ENCODE peak calls at places on chromosomes 5 and 9, in nine cellular contexts. A is heart left ventricle; N is AG09319; K is OCI-LY7; M is thyroid gland; J is activated gamma-delta T cell; O is AG08395; V is GM04504; R is activated CD8-positive, alpha-beta memory T cell treated with anti-CD3 and anti-CD28 coated beads for 48 hours. Y is an unnamed sample.

GRCh38 chr5:39437469-39437868 is 12.7 kb upstream of the DAB2 start:
- DNase-seq in A (no peak), N (no peak), K (no peak), M (no peak), J (no peak), O (no peak), V (no peak), R (no peak), Y (no peak)

GRCh38 chr5:28286566-28286965 is 1248.2 kb upstream of the CDH9 start:
- DNase-seq in A (no peak), N (no peak), K (no peak), M (no peak), J (no peak), O (no peak), V (no peak), R (no peak), Y (no peak)

GRCh38 chr9:99140685-99141314 is 35.9 kb downstream of the TGFBR1 start:
- DNase-seq in A (peak), N (peak), K (peak), M (peak), J (no peak), O (peak), V (peak), R (no peak), Y (peak)

GRCh38 chr9:72440383-72440782 is 75.4 kb upstream of the ZFAND5 start:
- DNase-seq in A (no peak), N (no peak), K (no peak), M (no peak), J (no peak), O (no peak), V (no peak), R (no peak), Y (no peak)

GRCh38 chr9:81390802-81391456 is 298.4 kb downstream of the TLE1 start:
- DNase-seq in A (no peak), N (no peak), K (no peak), M (no peak), J (no peak), O (no peak), V (no peak), R (no peak), Y (no peak)

GRCh38 chr9:112894031-112894430 is 3.4 kb upstream of the SLC46A2 start:
- DNase-seq in A (no peak), N (no peak), K (no peak), M (no peak), J (no peak), O (peak), V (no peak), R (no peak), Y (peak)

GRCh38 chr9:126671983-126672382 is 58.3 kb downstream of the LMX1B start:
- DNase-seq in A (no peak), N (no peak), K (no peak), M (no peak), J (no peak), O (no peak), V (no peak), R (no peak), Y (no peak)

GRCh38 chr9:10387282-10387681 is 225.5 kb downstream of the PTPRD start:
- DNase-seq in A (no peak), N (no peak), K (no peak), M (no peak), J (no peak), O (no peak), V (no peak), R (no peak), Y (no peak)

GRCh38 chr5:91170266-91170665 is 212.9 kb downstream of the ARRDC3 start:
- DNase-seq in A (no peak), N (no peak), K (no peak), M (no peak), J (no peak), O (peak), V (no peak), R (no peak), Y (no peak)

GRCh38 chr5:168047043-168047668 is 244.3 kb upstream of the WWC1 start:
- DNase-seq in A (peak), N (no peak), K (peak), M (no peak), J (no peak), O (peak), V (peak), R (no peak), Y (no peak)

GRCh38 chr5:142000709-142001484 is 11.9 kb downstream of the GNPDA1 start:
- DNase-seq in A (no peak), N (no peak), K (no peak), M (peak), J (no peak), O (no peak), V (no peak), R (no peak), Y (peak)

GRCh38 chr9:126154182-126154827 is 172.3 kb upstream of the MVB12B start:
- DNase-seq in A (no peak), N (no peak), K (no peak), M (no peak), J (no peak), O (no peak), V (no peak), R (no peak), Y (no peak)

GRCh38 chr5:39476466-39477215 is 51.9 kb upstream of the DAB2 start:
- DNase-seq in A (no peak), N (peak), K (no peak), M (no peak), J (no peak), O (peak), V (peak), R (no peak), Y (peak)

GRCh38 chr9:77897292-77897691 is 134.3 kb downstream of the GNAQ start:
- DNase-seq in A (peak), N (no peak), K (peak), M (peak), J (no peak), O (no peak), V (no peak), R (no peak), Y (no peak)

GRCh38 chr9:132857601-132858342 is 20.3 kb downstream of the AK8 start:
- DNase-seq in A (no peak), N (no peak), K (no peak), M (no peak), J (no peak), O (peak), V (no peak), R (no peak), Y (no peak)

GRCh38 chr9:126303488-126303887 is 23.1 kb upstream of the MVB12B start:
- DNase-seq in A (no peak), N (no peak), K (no peak), M (no peak), J (no peak), O (no peak), V (no peak), R (no peak), Y (no peak)

GRCh38 chr9:127118597-127119318 is 3.7 kb downstream of the ANGPTL2 start:
- DNase-seq in A (no peak), N (no peak), K (no peak), M (no peak), J (no peak), O (no peak), V (no peak), R (no peak), Y (no peak)

GRCh38 chr9:72412483-72413040 is 47.6 kb upstream of the ZFAND5 start:
- DNase-seq in A (no peak), N (no peak), K (no peak), M (no peak), J (no peak), O (no peak), V (no peak), R (no peak), Y (no peak)

GRCh38 chr9:134429007-134429406 is 102.8 kb downstream of the RXRA start:
- DNase-seq in A (no peak), N (no peak), K (no peak), M (no peak), J (no peak), O (no peak), V (no peak), R (no peak), Y (no peak)

GRCh38 chr5:139904566-139905400 is 109.2 kb downstream of the PSD2 start:
- DNase-seq in A (no peak), N (no peak), K (no peak), M (no peak), J (no peak), O (no peak), V (no peak), R (no peak), Y (no peak)

GRCh38 chr9:112505607-112506006 is 19.0 kb downstream of the KIAA1958 start:
- DNase-seq in A (no peak), N (no peak), K (no peak), M (no peak), J (no peak), O (no peak), V (no peak), R (no peak), Y (no peak)

GRCh38 chr5:31413030-31413812 is 118.7 kb downstream of the DROSHA start:
- DNase-seq in A (no peak), N (no peak), K (no peak), M (no peak), J (no peak), O (no peak), V (no peak), R (no peak), Y (no peak)

GRCh38 chr5:33148076-33148501 is 292.7 kb upstream of the TARS1 start:
- DNase-seq in A (peak), N (peak), K (no peak), M (no peak), J (no peak), O (peak), V (peak), R (no peak), Y (peak)

GRCh38 chr9:131755541-131756198 is 15.8 kb upstream of the RAPGEF1 start:
- DNase-seq in A (peak), N (no peak), K (peak), M (peak), J (peak), O (peak), V (peak), R (peak), Y (peak)

GRCh38 chr9:92035687-92036410 is 79.4 kb downstream of the SPTLC1 start:
- DNase-seq in A (peak), N (peak), K (no peak), M (peak), J (no peak), O (peak), V (peak), R (no peak), Y (no peak)

GRCh38 chr9:98455256-98455956 is 200.0 kb upstream of the TBC1D2 start:
- DNase-seq in A (no peak), N (no peak), K (no peak), M (no peak), J (no peak), O (no peak), V (no peak), R (no peak), Y (no peak)

GRCh38 chr9:22214497-22215031 is 205.5 kb upstream of the CDKN2B start:
- DNase-seq in A (no peak), N (no peak), K (no peak), M (no peak), J (no peak), O (no peak), V (no peak), R (no peak), Y (peak)

GRCh38 chr9:137761032-137761431 is 116.5 kb upstream of the CACNA1B start:
- DNase-seq in A (no peak), N (no peak), K (no peak), M (no peak), J (no peak), O (no peak), V (no peak), R (no peak), Y (peak)

Y was measured in osteoblast.